ENCODE peak calls at places on chromosomes 11 and 22, in six cellular contexts. One of them, this sample, is unnamed.

GRCh38 chr22:46070722-46071450 is 79.4 kb upstream of the PPARA start:
- DNase-seq in mesenchymal stem cell: peak; percentile 53
- DNase-seq in H1: peak; percentile 71
- DNase-seq in trophoblast cell: no peak
- DNase-seq in neuronal stem cell: no peak
- DNase-seq in IMR-90: peak; percentile 54
- DNase-seq in this sample: peak; percentile 13

GRCh38 chr11:131223198-131223975 is 147.0 kb upstream of the NTM start:
- DNase-seq in neuronal stem cell: no peak
- DNase-seq in trophoblast cell: no peak
- DNase-seq in H1: no peak
- DNase-seq in IMR-90: no peak
- DNase-seq in mesenchymal stem cell: no peak
- DNase-seq in this sample: peak; percentile 89

GRCh38 chr11:26623076-26623666 is 51.1 kb upstream of the MUC15 start:
- DNase-seq in H1: no peak
- DNase-seq in neuronal stem cell: no peak
- DNase-seq in IMR-90: peak; percentile 4
- DNase-seq in trophoblast cell: no peak
- DNase-seq in mesenchymal stem cell: peak; percentile 42
- DNase-seq in this sample: no peak

GRCh38 chr11:8265681-8266241 is 2.1 kb upstream of the LMO1 start:
- DNase-seq in IMR-90: no peak
- DNase-seq in H1: no peak
- DNase-seq in neuronal stem cell: no peak
- DNase-seq in trophoblast cell: no peak
- DNase-seq in mesenchymal stem cell: no peak
- DNase-seq in this sample: peak; percentile 52

GRCh38 chr11:18259259-18259658 is 6.8 kb upstream of the SAA1 start:
- DNase-seq in IMR-90: no peak
- DNase-seq in H1: no peak
- DNase-seq in trophoblast cell: no peak
- DNase-seq in mesenchymal stem cell: no peak
- DNase-seq in neuronal stem cell: no peak
- DNase-seq in this sample: no peak

GRCh38 chr11:134361661-134362060 is 29.9 kb downstream of the GLB1L2 start:
- DNase-seq in IMR-90: no peak
- DNase-seq in neuronal stem cell: no peak
- DNase-seq in trophoblast cell: no peak
- DNase-seq in H1: no peak
- DNase-seq in mesenchymal stem cell: no peak
- DNase-seq in this sample: no peak

GRCh38 chr11:67504023-67504949 is 877 bp downstream of the PITPNM1 start:
- DNase-seq in H1: peak; percentile 71
- DNase-seq in IMR-90: no peak
- DNase-seq in trophoblast cell: no peak
- DNase-seq in mesenchymal stem cell: peak; percentile 51
- DNase-seq in neuronal stem cell: peak; percentile 56
- DNase-seq in this sample: no peak

GRCh38 chr11:75099635-75100034 is 3.0 kb upstream of the OR2AT4 start:
- DNase-seq in trophoblast cell: no peak
- DNase-seq in neuronal stem cell: no peak
- DNase-seq in mesenchymal stem cell: no peak
- DNase-seq in H1: no peak
- DNase-seq in IMR-90: no peak
- DNase-seq in this sample: no peak

GRCh38 chr11:121808096-121808495 is 307.9 kb downstream of the BLID start:
- DNase-seq in IMR-90: no peak
- DNase-seq in H1: no peak
- DNase-seq in trophoblast cell: no peak
- DNase-seq in neuronal stem cell: no peak
- DNase-seq in mesenchymal stem cell: no peak
- DNase-seq in this sample: no peak

GRCh38 chr11:112666253-112666652 is 295.0 kb upstream of the NCAM1 start:
- DNase-seq in mesenchymal stem cell: no peak
- DNase-seq in trophoblast cell: no peak
- DNase-seq in H1: no peak
- DNase-seq in IMR-90: no peak
- DNase-seq in neuronal stem cell: no peak
- DNase-seq in this sample: no peak

GRCh38 chr11:129230006-129230405 is 37.9 kb upstream of the ARHGAP32 start:
- DNase-seq in IMR-90: peak; percentile 12
- DNase-seq in neuronal stem cell: no peak
- DNase-seq in H1: no peak
- DNase-seq in mesenchymal stem cell: peak; percentile 14
- DNase-seq in trophoblast cell: no peak
- DNase-seq in this sample: no peak

GRCh38 chr11:72088076-72088806 is 7.6 kb downstream of the LRRC51 start:
- DNase-seq in mesenchymal stem cell: peak; percentile 34
- DNase-seq in neuronal stem cell: no peak
- DNase-seq in IMR-90: no peak
- DNase-seq in H1: no peak
- DNase-seq in trophoblast cell: no peak
- DNase-seq in this sample: peak; percentile 93

GRCh38 chr11:96127596-96127959 is 203.7 kb upstream of the MTMR2 start:
- DNase-seq in IMR-90: no peak
- DNase-seq in neuronal stem cell: no peak
- DNase-seq in trophoblast cell: no peak
- DNase-seq in mesenchymal stem cell: no peak
- DNase-seq in H1: no peak
- DNase-seq in this sample: no peak

GRCh38 chr22:49181942-49182341 is 645.7 kb downstream of the BRD1 start:
- DNase-seq in IMR-90: no peak
- DNase-seq in H1: no peak
- DNase-seq in trophoblast cell: no peak
- DNase-seq in neuronal stem cell: no peak
- DNase-seq in mesenchymal stem cell: no peak
- DNase-seq in this sample: no peak

GRCh38 chr11:3147257-3147619 is 17.9 kb downstream of the OSBPL5 start:
- DNase-seq in mesenchymal stem cell: no peak
- DNase-seq in trophoblast cell: no peak
- DNase-seq in H1: no peak
- DNase-seq in neuronal stem cell: no peak
- DNase-seq in IMR-90: no peak
- DNase-seq in this sample: no peak

GRCh38 chr11:7910389-7910788 is 20.7 kb downstream of the OR10A6 start:
- DNase-seq in neuronal stem cell: no peak
- DNase-seq in trophoblast cell: no peak
- DNase-seq in mesenchymal stem cell: no peak
- DNase-seq in IMR-90: no peak
- DNase-seq in H1: no peak
- DNase-seq in this sample: peak; percentile 77

GRCh38 chr11:9002920-9003572 is 755 bp downstream of the NRIP3 start:
- DNase-seq in IMR-90: no peak
- DNase-seq in neuronal stem cell: no peak
- DNase-seq in H1: no peak
- DNase-seq in trophoblast cell: no peak
- DNase-seq in mesenchymal stem cell: no peak
- DNase-seq in this sample: no peak

GRCh38 chr11:69209936-69210659 is 54.4 kb downstream of the SMIM38 start:
- DNase-seq in H1: no peak
- DNase-seq in IMR-90: no peak
- DNase-seq in trophoblast cell: peak; percentile 7
- DNase-seq in mesenchymal stem cell: peak; percentile 32
- DNase-seq in neuronal stem cell: no peak
- DNase-seq in this sample: peak; percentile 10

GRCh38 chr11:126127898-126128297 is 65.2 kb upstream of the CDON start:
- DNase-seq in neuronal stem cell: no peak
- DNase-seq in H1: peak; percentile 50
- DNase-seq in IMR-90: no peak
- DNase-seq in mesenchymal stem cell: no peak
- DNase-seq in trophoblast cell: no peak
- DNase-seq in this sample: no peak

GRCh38 chr11:10418259-10418949 is 36.7 kb upstream of the AMPD3 start:
- DNase-seq in trophoblast cell: no peak
- DNase-seq in IMR-90: peak; percentile 27
- DNase-seq in neuronal stem cell: no peak
- DNase-seq in mesenchymal stem cell: no peak
- DNase-seq in H1: no peak
- DNase-seq in this sample: no peak

GRCh38 chr11:80621871-80622270 is 1181.0 kb upstream of the TENM4 start:
- DNase-seq in neuronal stem cell: no peak
- DNase-seq in trophoblast cell: no peak
- DNase-seq in IMR-90: no peak
- DNase-seq in mesenchymal stem cell: no peak
- DNase-seq in H1: no peak
- DNase-seq in this sample: no peak

GRCh38 chr22:43377486-43377995 is 34.3 kb upstream of the MPPED1 start:
- DNase-seq in trophoblast cell: no peak
- DNase-seq in neuronal stem cell: no peak
- DNase-seq in mesenchymal stem cell: no peak
- DNase-seq in IMR-90: peak; percentile 20
- DNase-seq in H1: no peak
- DNase-seq in this sample: no peak

DNA sequence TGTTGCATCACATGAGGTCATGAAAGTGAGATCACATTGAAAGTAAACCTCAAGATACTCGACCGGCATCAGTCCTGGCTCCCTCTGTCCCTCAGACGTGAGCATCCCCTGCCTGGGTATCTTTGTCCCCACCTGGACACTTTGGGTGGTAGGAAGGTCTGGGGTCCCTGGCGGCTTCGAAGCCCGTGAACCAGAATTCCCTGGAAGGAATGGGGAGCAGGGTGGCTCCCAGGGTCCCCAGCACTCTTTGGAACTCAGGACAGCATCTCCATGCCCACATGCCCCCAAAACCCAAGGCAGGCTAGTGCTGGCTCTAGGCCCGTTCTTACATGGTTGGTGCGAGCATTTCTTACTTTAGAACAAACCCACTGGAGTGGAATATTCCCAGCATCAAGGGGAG is 7.5 kb downstream of the DERL3 start:
- DNase-seq in neuronal stem cell: no peak
- DNase-seq in trophoblast cell: no peak
- DNase-seq in mesenchymal stem cell: no peak
- DNase-seq in IMR-90: no peak
- DNase-seq in H1: no peak
- DNase-seq in this sample: no peak
- H2BK120ac ChIP-seq in neuronal stem cell: no peak overlapping the region
- H2BK120ac ChIP-seq in trophoblast cell: no peak overlapping the region
- H2BK120ac ChIP-seq in mesenchymal stem cell: no peak overlapping the region
- H2BK120ac ChIP-seq in IMR-90: no peak overlapping the region
- H2BK120ac ChIP-seq in H1: no peak overlapping the region
- H2BK120ac ChIP-seq in this sample: no peak overlapping the region

DNA sequence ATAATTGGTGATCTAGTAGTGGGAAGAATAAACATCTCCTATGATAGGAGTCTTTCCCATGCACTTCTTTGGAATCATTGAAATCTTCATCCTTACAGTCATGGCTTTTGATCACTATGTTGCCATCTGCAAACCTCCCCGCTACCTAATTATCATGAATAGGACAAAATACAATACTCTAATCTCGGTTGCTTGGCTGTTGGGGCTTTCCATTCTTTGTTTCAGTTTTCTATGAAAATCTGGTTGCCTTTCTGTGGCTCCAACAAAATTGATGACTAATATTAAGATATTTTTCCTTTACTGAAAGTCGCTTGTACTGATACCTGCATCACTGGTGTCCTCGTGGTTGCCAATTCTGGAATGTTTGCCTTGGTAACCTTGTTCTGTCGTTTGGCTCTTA is 11.9 kb downstream of the OR4C6 start:
- DNase-seq in neuronal stem cell: no peak
- DNase-seq in H1: no peak
- DNase-seq in mesenchymal stem cell: no peak
- DNase-seq in IMR-90: no peak
- DNase-seq in trophoblast cell: no peak
- DNase-seq in this sample: no peak
- H3K18ac ChIP-seq in neuronal stem cell: no peak overlapping the region
- H3K18ac ChIP-seq in H1: no peak overlapping the region
- H3K18ac ChIP-seq in mesenchymal stem cell: no peak overlapping the region
- H3K18ac ChIP-seq in IMR-90: no peak overlapping the region
- H3K18ac ChIP-seq in trophoblast cell: no peak overlapping the region
- H3K18ac ChIP-seq in this sample: no peak overlapping the region

GRCh38 chr11:61971177-61972111 is 4.0 kb upstream of the FTH1 start:
- DNase-seq in trophoblast cell: peak; percentile 66
- DNase-seq in H1: peak; percentile 91
- DNase-seq in IMR-90: peak; percentile 99
- DNase-seq in mesenchymal stem cell: peak; percentile 99
- DNase-seq in neuronal stem cell: peak; percentile 62
- DNase-seq in this sample: peak; percentile 100
- H3K4me3 ChIP-seq in trophoblast cell: no peak overlapping the region
- H3K4me3 ChIP-seq in H1: no peak overlapping the region
- H3K4me3 ChIP-seq in IMR-90: no peak overlapping the region
- H3K4me3 ChIP-seq in mesenchymal stem cell: no peak overlapping the region
- H3K4me3 ChIP-seq in neuronal stem cell: no peak overlapping the region
- H3K4me3 ChIP-seq in this sample: no peak overlapping the region

GRCh38 chr22:23835773-23836144 is 3.0 kb downstream of the DERL3 start:
- DNase-seq in mesenchymal stem cell: no peak
- DNase-seq in neuronal stem cell: no peak
- DNase-seq in H1: no peak
- DNase-seq in IMR-90: no peak
- DNase-seq in trophoblast cell: no peak
- DNase-seq in this sample: no peak
- H2BK120ac ChIP-seq in mesenchymal stem cell: no peak overlapping the region
- H2BK120ac ChIP-seq in neuronal stem cell: no peak overlapping the region
- H2BK120ac ChIP-seq in H1: no peak overlapping the region
- H2BK120ac ChIP-seq in IMR-90: no peak overlapping the region
- H2BK120ac ChIP-seq in trophoblast cell: no peak overlapping the region
- H2BK120ac ChIP-seq in this sample: no peak overlapping the region

DNA sequence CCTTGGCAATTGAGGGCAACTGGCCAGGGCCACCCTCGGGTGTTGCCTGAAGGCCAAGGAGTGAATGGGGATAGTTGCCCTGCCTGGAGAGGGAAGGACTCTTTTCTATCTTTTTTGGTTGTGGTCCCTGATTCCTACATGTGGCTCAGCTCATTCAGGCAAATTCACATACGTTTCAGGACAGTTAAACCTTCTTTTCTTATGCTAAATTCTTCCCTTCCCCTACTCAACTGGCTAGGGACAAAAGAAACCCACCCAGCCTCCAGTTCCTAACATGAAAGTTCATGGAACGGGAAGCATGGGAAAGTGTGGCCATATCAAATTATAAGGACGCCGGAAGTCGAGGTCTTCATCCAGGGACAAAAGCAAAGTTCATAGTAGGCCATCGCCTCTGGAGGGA is 26.3 kb upstream of the APLNR start:
- DNase-seq in IMR-90: no peak
- DNase-seq in H1: no peak
- DNase-seq in trophoblast cell: no peak
- DNase-seq in neuronal stem cell: no peak
- DNase-seq in mesenchymal stem cell: no peak
- DNase-seq in this sample: no peak
- H3K18ac ChIP-seq in IMR-90: no peak overlapping the region
- H3K18ac ChIP-seq in H1: peak overlapping the region; percentile 72
- H3K18ac ChIP-seq in trophoblast cell: no peak overlapping the region
- H3K18ac ChIP-seq in neuronal stem cell: no peak overlapping the region
- H3K18ac ChIP-seq in mesenchymal stem cell: no peak overlapping the region
- H3K18ac ChIP-seq in this sample: no peak overlapping the region

DNA sequence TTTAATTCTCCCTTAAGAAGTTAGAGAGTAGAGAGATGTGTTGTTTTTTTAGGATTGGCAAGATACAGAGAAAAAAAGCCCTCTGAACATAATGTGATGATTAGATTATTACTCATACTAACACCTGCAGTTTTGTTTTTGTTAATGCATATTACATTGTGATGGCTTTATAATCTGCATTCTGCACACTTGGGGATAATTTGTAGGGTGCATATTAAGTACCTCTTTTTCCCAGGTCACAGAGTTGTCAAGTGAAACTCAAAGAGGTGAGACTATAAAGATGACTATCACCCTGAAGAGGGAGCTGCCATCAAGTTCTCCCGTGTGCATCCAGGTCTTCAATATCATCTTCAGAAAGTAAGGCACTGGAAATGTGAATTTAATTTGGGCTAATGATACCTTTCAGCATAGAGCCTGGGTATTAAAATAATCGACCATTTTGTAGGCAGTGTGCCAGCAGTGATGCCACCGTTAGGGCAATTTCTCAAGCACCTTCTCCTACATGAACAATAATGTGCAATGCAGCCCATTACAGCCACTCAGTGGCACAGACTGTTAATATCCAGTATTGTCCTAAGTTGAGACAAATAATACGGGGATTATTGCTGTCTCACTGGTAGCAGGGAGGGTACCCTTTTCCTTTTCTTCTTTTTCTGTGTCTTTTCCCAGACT is 16.2 kb downstream of the PIWIL4 start:
- DNase-seq in mesenchymal stem cell: no peak
- DNase-seq in trophoblast cell: no peak
- DNase-seq in H1: no peak
- DNase-seq in neuronal stem cell: no peak
- DNase-seq in IMR-90: no peak
- DNase-seq in this sample: no peak
- H3K4me3 ChIP-seq in mesenchymal stem cell: no peak overlapping the region
- H3K4me3 ChIP-seq in trophoblast cell: no peak overlapping the region
- H3K4me3 ChIP-seq in H1: no peak overlapping the region
- H3K4me3 ChIP-seq in neuronal stem cell: no peak overlapping the region
- H3K4me3 ChIP-seq in IMR-90: no peak overlapping the region
- H3K4me3 ChIP-seq in this sample: no peak overlapping the region

This sample was measured in mesendoderm.